ENCODE peak calls at places on chromosomes 12 and 14, in eight cellular contexts. X is AG08396, G is AG09309, O is kidney epithelial cell, E is mucosa of descending colon, D is NCI-H1105, Y is NCI-H1694, I is NCI-H1092 treated with DMSO at 0.1 percent for 48 hours. N is an unnamed sample.
A peak's percentile ranks its signal among the peaks of the same experiment; 100 is the strongest.

GRCh38 chr12:113861708-113862312 is 104.3 kb downstream of the RBM19 start:
- DNase-seq in X (no peak), G (no peak), O (no peak), E (no peak), D (no peak), Y (no peak), I (no peak), N (peak; percentile 61)

GRCh38 chr14:96393292-96393691 is 1.4 kb downstream of the AK7 start:
- DNase-seq in X (no peak), G (no peak), O (no peak), E (no peak), D (no peak), Y (no peak), I (no peak), N (no peak)

GRCh38 chr12:111211910-111212757 is 156.8 kb downstream of the PHETA1 start:
- DNase-seq in X (no peak), G (no peak), O (no peak), E (no peak), D (no peak), Y (no peak), I (no peak), N (no peak)

GRCh38 chr12:53057816-53058500 is 8.1 kb downstream of the TNS2 start:
- DNase-seq in X (no peak), G (no peak), O (no peak), E (peak; percentile 27), D (no peak), Y (no peak), I (no peak), N (no peak)

GRCh38 chr12:53063708-53064612 is 14.1 kb downstream of the TNS2 start:
- DNase-seq in X (no peak), G (peak; percentile 67), O (no peak), E (peak; percentile 29), D (no peak), Y (no peak), I (peak; percentile 6), N (no peak)

GRCh38 chr14:105439710-105440553 is 20.3 kb downstream of the MTA1 start:
- DNase-seq in X (peak; percentile 67), G (no peak), O (no peak), E (no peak), D (no peak), Y (peak; percentile 99), I (peak; percentile 6), N (no peak)

GRCh38 chr14:99971929-99972747 is 93.1 kb upstream of the EVL start:
- DNase-seq in X (no peak), G (no peak), O (no peak), E (peak; percentile 32), D (peak; percentile 22), Y (peak; percentile 52), I (peak; percentile 44), N (no peak)

GRCh38 chr12:88539893-88540292 is 40.4 kb downstream of the KITLG start:
- DNase-seq in X (no peak), G (no peak), O (no peak), E (no peak), D (no peak), Y (no peak), I (no peak), N (no peak)

GRCh38 chr12:28089363-28089762 is 100.9 kb upstream of the CCDC91 start:
- DNase-seq in X (no peak), G (no peak), O (no peak), E (no peak), D (no peak), Y (no peak), I (no peak), N (no peak)

GRCh38 chr12:71208053-71208685 is 50.4 kb upstream of the TSPAN8 start:
- DNase-seq in X (no peak), G (no peak), O (no peak), E (no peak), D (no peak), Y (no peak), I (no peak), N (no peak)

GRCh38 chr12:55797068-55797467 is 20.5 kb downstream of the SARNP start:
- DNase-seq in X (peak; percentile 36), G (no peak), O (no peak), E (no peak), D (no peak), Y (peak; percentile 33), I (no peak), N (peak; percentile 18)

GRCh38 chr14:101232340-101233015 is 328.8 kb upstream of the DIO3 start:
- DNase-seq in X (no peak), G (no peak), O (no peak), E (no peak), D (no peak), Y (no peak), I (no peak), N (no peak)

GRCh38 chr12:27246774-27247173 is 2.7 kb downstream of the STK38L start:
- DNase-seq in X (no peak), G (no peak), O (no peak), E (no peak), D (no peak), Y (no peak), I (no peak), N (no peak)

GRCh38 chr14:51473808-51474207 is 177.9 kb upstream of the FRMD6 start:
- DNase-seq in X (no peak), G (peak; percentile 57), O (no peak), E (no peak), D (no peak), Y (no peak), I (no peak), N (no peak)

GRCh38 chr14:101775756-101776292 is 14.3 kb downstream of the PPP2R5C start:
- DNase-seq in X (no peak), G (no peak), O (no peak), E (no peak), D (no peak), Y (no peak), I (no peak), N (no peak)

GRCh38 chr12:46206471-46206870 is 62.4 kb downstream of the SLC38A1 start:
- DNase-seq in X (no peak), G (no peak), O (no peak), E (no peak), D (no peak), Y (no peak), I (no peak), N (no peak)

GRCh38 chr14:34971801-34972200 is 11.0 kb upstream of the SRP54 start:
- DNase-seq in X (no peak), G (no peak), O (no peak), E (no peak), D (no peak), Y (no peak), I (no peak), N (peak; percentile 2)

GRCh38 chr14:98198385-98198784 is 1073.6 kb downstream of the BCL11B start:
- DNase-seq in X (no peak), G (no peak), O (no peak), E (peak; percentile 28), D (no peak), Y (no peak), I (no peak), N (no peak)

GRCh38 chr12:104521731-104522130 is 65.0 kb downstream of the CHST11 start:
- DNase-seq in X (peak; percentile 29), G (no peak), O (no peak), E (no peak), D (no peak), Y (no peak), I (no peak), N (no peak)

GRCh38 chr14:26982071-26982470 is 384.2 kb upstream of the NOVA1 start:
- DNase-seq in X (no peak), G (no peak), O (no peak), E (no peak), D (no peak), Y (no peak), I (no peak), N (no peak)

GRCh38 chr14:96102071-96102856 is 63.1 kb downstream of the C14orf132 start:
- DNase-seq in X (no peak), G (peak; percentile 44), O (no peak), E (no peak), D (no peak), Y (no peak), I (no peak), N (peak; percentile 28)